ENCODE peak calls at places on chromosomes 1 and 21, in five cellular contexts. H, S, J, Q and N are unnamed samples.

GRCh38 chr1:33349778-33350610 is 29.1 kb upstream of the A3GALT2 start:
- DNase-seq in H (peak), S (peak), J (peak), Q (peak), N (peak)

GRCh38 chr1:189409774-189410173 is 1067.9 kb downstream of the BRINP3 start:
- DNase-seq in H (no peak), S (no peak), J (no peak), Q (no peak), N (no peak)

GRCh38 chr1:44284184-44284583 is 70.9 kb downstream of the ERI3 start:
- DNase-seq in H (no peak), S (no peak), J (no peak), Q (no peak), N (no peak)

GRCh38 chr1:110058591-110058990 is 11.9 kb downstream of the ALX3 start:
- DNase-seq in H (no peak), S (no peak), J (no peak), Q (no peak), N (no peak)

GRCh38 chr1:156961709-156962108 is 41.3 kb downstream of the LRRC71 start:
- DNase-seq in H (no peak), S (no peak), J (peak), Q (no peak), N (no peak)

GRCh38 chr1:151314137-151314875 is 12.9 kb downstream of the PI4KB start:
- DNase-seq in H (peak), S (peak), J (peak), Q (no peak), N (no peak)

GRCh38 chr1:209235170-209235569 is 348.3 kb upstream of the CAMK1G start:
- DNase-seq in H (no peak), S (no peak), J (no peak), Q (no peak), N (no peak)

GRCh38 chr21:41727784-41728763 is 38.8 kb downstream of the RIPK4 start:
- DNase-seq in H (no peak), S (no peak), J (no peak), Q (no peak), N (no peak)

GRCh38 chr1:180842052-180842451 is 70.6 kb upstream of the KIAA1614 start:
- DNase-seq in H (peak), S (peak), J (peak), Q (no peak), N (no peak)

GRCh38 chr1:84164156-84164555 is 20.1 kb downstream of the PRKACB start:
- DNase-seq in H (no peak), S (no peak), J (no peak), Q (no peak), N (no peak)

GRCh38 chr1:217482356-217483102 is 148.4 kb downstream of the GPATCH2 start:
- DNase-seq in H (peak), S (peak), J (no peak), Q (no peak), N (no peak)

GRCh38 chr1:70617728-70618127 is 206.7 kb downstream of the CTH start:
- DNase-seq in H (no peak), S (no peak), J (peak), Q (no peak), N (no peak)

GRCh38 chr1:210257698-210258395 is 25.3 kb downstream of the SERTAD4 start:
- DNase-seq in H (no peak), S (no peak), J (no peak), Q (no peak), N (no peak)

GRCh38 chr1:114342376-114342775 is 168.6 kb downstream of the TRIM33 start:
- DNase-seq in H (no peak), S (no peak), J (no peak), Q (no peak), N (no peak)

GRCh38 chr1:165884690-165885304 is 57.4 kb downstream of the UCK2 start:
- DNase-seq in H (no peak), S (peak), J (no peak), Q (no peak), N (no peak)

GRCh38 chr1:43481481-43481880 is 27.8 kb upstream of the HYI start:
- DNase-seq in H (no peak), S (no peak), J (no peak), Q (no peak), N (no peak)

GRCh38 chr1:19757641-19758040 is 42.1 kb downstream of the TMCO4 start:
- DNase-seq in H (no peak), S (no peak), J (no peak), Q (no peak), N (no peak)

GRCh38 chr1:181140398-181140797 is 51.9 kb downstream of the IER5 start:
- DNase-seq in H (no peak), S (no peak), J (no peak), Q (no peak), N (no peak)

GRCh38 chr21:31216206-31216605 is 127.9 kb downstream of the TIAM1 start:
- DNase-seq in H (peak), S (peak), J (no peak), Q (no peak), N (no peak)

GRCh38 chr1:193013707-193014106 is 45.5 kb downstream of the UCHL5 start:
- DNase-seq in H (no peak), S (no peak), J (no peak), Q (no peak), N (no peak)

GRCh38 chr1:13860023-13860422 is 160.0 kb downstream of the PRDM2 start:
- DNase-seq in H (no peak), S (no peak), J (no peak), Q (no peak), N (no peak)

GRCh38 chr21:44394733-44395132 is 41.3 kb downstream of the TRPM2 start:
- DNase-seq in H (no peak), S (no peak), J (no peak), Q (no peak), N (no peak)

GRCh38 chr1:116318897-116319296 is 54.1 kb upstream of the ATP1A1 start:
- DNase-seq in H (peak), S (no peak), J (peak), Q (no peak), N (no peak)

GRCh38 chr1:145740269-145740668 is 21.0 kb downstream of the CD160 start:
- DNase-seq in H (peak), S (peak), J (no peak), Q (no peak), N (no peak)

GRCh38 chr1:174953170-174953569 is 46.6 kb upstream of the CACYBP start:
- DNase-seq in H (no peak), S (no peak), J (no peak), Q (no peak), N (no peak)

GRCh38 chr1:205248793-205249601 is 21.3 kb downstream of the TMCC2 start:
- DNase-seq in H (peak), S (peak), J (no peak), Q (no peak), N (no peak)
- H3K23ac ChIP-seq in H (peak), S (no peak), J (peak), Q (no peak), N (no peak)

GRCh38 chr1:244303610-244303969 is 148.1 kb downstream of the ADSS2 start:
- DNase-seq in H (no peak), S (no peak), J (no peak), Q (no peak), N (no peak)

GRCh38 chr1:244302889-244303609 is 148.7 kb downstream of the ADSS2 start:
- DNase-seq in H (peak), S (peak), J (peak), Q (no peak), N (no peak)

GRCh38 chr1:244305776-244306341 is 145.8 kb downstream of the ADSS2 start:
- DNase-seq in H (no peak), S (no peak), J (no peak), Q (no peak), N (no peak)

GRCh38 chr1:244306544-244306943 is 145.2 kb downstream of the ADSS2 start:
- DNase-seq in H (no peak), S (no peak), J (no peak), Q (no peak), N (no peak)

GRCh38 chr1:244304156-244304555 is 147.6 kb downstream of the ADSS2 start:
- DNase-seq in H (no peak), S (no peak), J (no peak), Q (no peak), N (no peak)
- H2BK120ac ChIP-seq in H (no peak), S (no peak), J (no peak), Q (no peak), N (no peak)

GRCh38 chr1:244796719-244797406 is 38.6 kb upstream of the COX20 start:
- DNase-seq in H (peak), S (peak), J (peak), Q (no peak), N (peak)
- H3K23ac ChIP-seq in H (no peak), S (no peak), J (no peak), Q (no peak), N (no peak)

GRCh38 chr1:67575861-67576260 is 109.1 kb upstream of the GADD45A start:
- DNase-seq in H (peak), S (peak), J (no peak), Q (no peak), N (no peak)
- H2BK120ac ChIP-seq in H (peak), S (no peak), J (no peak), Q (no peak), N (no peak)

GRCh38 chr1:147825586-147825985 is 65.2 kb upstream of the GJA5 start:
- DNase-seq in H (no peak), S (no peak), J (no peak), Q (no peak), N (no peak)
- H3K23ac ChIP-seq in H (no peak), S (no peak), J (no peak), Q (no peak), N (no peak)

DNA sequence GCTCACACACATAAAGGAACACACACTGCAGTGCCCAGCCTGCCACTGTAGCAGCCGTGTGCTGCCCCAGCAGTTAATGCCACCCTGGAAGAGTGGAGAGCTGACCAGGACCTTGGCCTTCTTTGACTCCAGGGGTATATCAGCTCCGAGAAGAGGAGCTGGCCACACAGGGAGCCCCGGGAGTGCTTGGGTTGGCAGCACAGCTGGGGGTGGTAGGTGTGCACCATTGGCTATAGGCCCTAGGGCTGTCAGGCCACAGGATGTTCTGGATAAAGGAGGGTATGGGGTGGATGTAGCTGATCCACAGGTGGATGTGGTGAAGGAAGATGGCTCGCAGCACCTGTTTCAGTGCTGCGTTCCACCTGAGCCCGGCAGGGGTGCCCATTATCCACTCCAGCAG is 640.5 kb downstream of the PLPP3 start:
- DNase-seq in H (no peak), S (no peak), J (no peak), Q (no peak), N (no peak)
- H2BK120ac ChIP-seq in H (no peak), S (no peak), J (no peak), Q (no peak), N (peak)

DNA sequence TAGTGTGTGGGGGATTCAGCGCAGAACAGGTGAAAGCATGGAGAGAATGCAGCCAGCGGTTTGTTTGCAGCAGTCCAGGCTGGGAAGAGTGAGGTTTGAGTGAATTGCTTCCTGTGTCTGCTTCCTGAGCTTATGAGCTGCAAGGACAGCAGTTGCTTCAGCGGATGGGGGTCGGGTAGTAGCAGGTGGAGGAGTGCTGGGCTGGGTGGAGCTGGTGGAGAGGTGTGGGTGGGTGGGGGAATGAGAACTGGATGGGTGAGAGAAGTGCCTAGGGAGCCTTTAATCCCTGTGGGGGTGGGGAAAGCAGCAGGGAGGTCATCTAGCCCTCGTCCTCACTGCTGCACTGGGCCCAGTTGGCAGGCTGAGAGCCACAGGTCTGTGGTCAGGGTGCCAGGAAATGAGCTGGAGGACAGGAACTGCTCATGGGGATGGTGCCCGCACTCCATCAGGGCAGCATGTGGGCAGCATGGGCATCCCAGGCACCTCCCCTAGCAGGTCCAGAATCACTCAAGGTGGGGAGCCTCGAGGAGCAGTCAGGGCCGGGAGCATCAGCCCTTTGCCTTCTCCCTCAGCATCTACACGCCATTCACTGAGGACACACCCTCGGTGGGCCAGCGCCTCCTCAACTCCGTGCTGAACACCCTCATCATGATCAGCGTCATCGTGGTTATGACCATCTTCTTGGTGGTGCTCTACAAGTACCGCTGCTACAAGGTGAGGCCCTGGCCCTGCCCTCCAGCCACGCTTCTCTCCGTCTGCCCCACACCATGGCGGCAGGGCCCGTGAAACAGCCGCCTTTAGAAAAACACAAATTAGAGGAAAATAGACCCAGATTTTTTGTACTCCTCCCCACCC is 14.8 kb downstream of the PSEN2 start:
- DNase-seq in H (no peak), S (no peak), J (no peak), Q (no peak), N (no peak)
- H3K23ac ChIP-seq in H (no peak), S (no peak), J (no peak), Q (no peak), N (no peak)

DNA sequence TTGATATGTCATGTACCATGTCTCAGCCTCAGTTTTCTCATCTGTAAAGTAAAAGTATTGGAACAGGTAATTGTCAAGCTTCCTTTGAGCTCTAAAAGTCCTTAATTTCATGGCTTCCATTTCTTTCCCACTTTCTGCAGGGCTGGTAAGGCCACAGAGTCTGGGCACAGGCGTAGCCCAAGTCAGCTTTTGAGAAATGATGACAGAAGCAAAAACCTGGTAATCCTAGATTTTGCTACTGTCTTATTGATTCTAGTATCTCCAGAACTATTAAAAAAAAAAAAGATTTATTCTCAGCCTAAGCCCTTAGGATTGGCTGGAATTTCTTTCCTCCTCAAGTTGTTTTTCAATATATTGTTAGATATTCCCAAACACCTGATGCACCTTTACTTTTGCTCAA is 31.3 kb downstream of the PLXNA2 start:
- DNase-seq in H (no peak), S (no peak), J (no peak), Q (no peak), N (no peak)
- H2BK120ac ChIP-seq in H (peak), S (no peak), J (no peak), Q (no peak), N (no peak)